ENCODE peak calls at places on chromosomes 12 and 14, in six cellular contexts. K is HepG2, B is mammary epithelial cell, F is PC-3, S is fibroblast of lung, Y is MM.1S. C is an unnamed sample.

GRCh38 chr14:76984297-76984696 is 44.2 kb downstream of the IRF2BPL start:
- DNase-seq in K (no peak), B (no peak), F (no peak), S (no peak), Y (no peak), C (no peak)

GRCh38 chr14:86852530-86852929 is 1140.5 kb downstream of the GALC start:
- DNase-seq in K (no peak), B (no peak), F (no peak), S (peak; percentile 78), Y (no peak), C (no peak)

GRCh38 chr12:119134673-119135072 is 44.1 kb upstream of the HSPB8 start:
- DNase-seq in K (no peak), B (no peak), F (no peak), S (no peak), Y (no peak), C (no peak)

GRCh38 chr12:107478881-107479280 is 206.7 kb upstream of the PWP1 start:
- DNase-seq in K (no peak), B (no peak), F (no peak), S (peak; percentile 8), Y (no peak), C (no peak)

GRCh38 chr12:80721326-80721725 is 4.6 kb downstream of the MYF5 start:
- DNase-seq in K (no peak), B (no peak), F (no peak), S (no peak), Y (no peak), C (no peak)

GRCh38 chr12:124277394-124278222 is 17.3 kb upstream of the RFLNA start:
- DNase-seq in K (no peak), B (no peak), F (no peak), S (no peak), Y (peak; percentile 78), C (no peak)

GRCh38 chr12:12734054-12734453 is 16.9 kb downstream of the CDKN1B start:
- DNase-seq in K (no peak), B (no peak), F (no peak), S (peak; percentile 75), Y (no peak), C (no peak)

GRCh38 chr12:57766464-57767311 is at the start of gene CYP27B1:
- DNase-seq in K (no peak), B (peak; percentile 57), F (peak; percentile 63), S (peak; percentile 33), Y (no peak), C (peak; percentile 87)

GRCh38 chr12:114403690-114404450 is 2.1 kb downstream of the TBX5 start:
- DNase-seq in K (no peak), B (no peak), F (no peak), S (no peak), Y (no peak), C (peak; percentile 83)

GRCh38 chr12:81591256-81591655 is 167.9 kb downstream of the PPFIA2 start:
- DNase-seq in K (no peak), B (no peak), F (no peak), S (no peak), Y (no peak), C (no peak)

GRCh38 chr12:27635349-27635972 is 60.8 kb upstream of the REP15 start:
- DNase-seq in K (peak; percentile 44), B (peak; percentile 46), F (peak; percentile 80), S (peak; percentile 58), Y (peak; percentile 45), C (no peak)

GRCh38 chr12:56529656-56530055 is 8.0 kb downstream of the RBMS2 start:
- DNase-seq in K (no peak), B (peak; percentile 11), F (no peak), S (no peak), Y (no peak), C (no peak)

GRCh38 chr12:75756771-75757170 is 245.4 kb upstream of the KRR1 start:
- DNase-seq in K (no peak), B (no peak), F (no peak), S (no peak), Y (no peak), C (no peak)

GRCh38 chr12:78146365-78146772 is 315.7 kb downstream of the NAV3 start:
- DNase-seq in K (peak; percentile 15), B (peak; percentile 4), F (peak; percentile 47), S (peak; percentile 47), Y (peak; percentile 42), C (no peak)

GRCh38 chr12:120324841-120325417 is 2.6 kb downstream of the PLA2G1B start:
- DNase-seq in K (no peak), B (no peak), F (no peak), S (no peak), Y (no peak), C (no peak)

GRCh38 chr12:102059343-102059742 is 2.4 kb downstream of the WASHC3 start:
- DNase-seq in K (peak; percentile 89), B (peak; percentile 12), F (peak; percentile 39), S (no peak), Y (no peak), C (no peak)

GRCh38 chr12:55931780-55932545 is 1.0 kb downstream of the DGKA start:
- DNase-seq in K (no peak), B (no peak), F (no peak), S (peak; percentile 48), Y (no peak), C (peak; percentile 70)

GRCh38 chr14:23582906-23583760 is 4.5 kb upstream of the JPH4 start:
- DNase-seq in K (peak; percentile 80), B (no peak), F (no peak), S (no peak), Y (no peak), C (no peak)

GRCh38 chr12:57261385-57261784 is 10.4 kb upstream of the STAC3 start:
- DNase-seq in K (no peak), B (no peak), F (no peak), S (no peak), Y (no peak), C (no peak)

GRCh38 chr14:73526036-73526984 is 10.6 kb upstream of the ACOT1 start:
- DNase-seq in K (peak; percentile 57), B (peak; percentile 57), F (peak; percentile 97), S (peak; percentile 52), Y (no peak), C (no peak)

GRCh38 chr12:12327802-12328201 is 22.2 kb downstream of the MANSC1 start:
- DNase-seq in K (peak; percentile 65), B (peak; percentile 29), F (peak; percentile 68), S (peak; percentile 63), Y (peak; percentile 69), C (no peak)

GRCh38 chr12:108884116-108885012 is 4.5 kb downstream of the DAO start:
- DNase-seq in K (peak; percentile 14), B (peak; percentile 14), F (peak; percentile 76), S (no peak), Y (peak; percentile 56), C (peak; percentile 80)

GRCh38 chr12:96456265-96456974 is 33.0 kb upstream of the CFAP54 start:
- DNase-seq in K (no peak), B (no peak), F (no peak), S (no peak), Y (no peak), C (no peak)
- H2AFZ ChIP-seq in K (no peak overlapping the region), B (no peak overlapping the region), F (no peak overlapping the region), S (no peak overlapping the region), Y (no peak overlapping the region), C (no peak overlapping the region)

DNA sequence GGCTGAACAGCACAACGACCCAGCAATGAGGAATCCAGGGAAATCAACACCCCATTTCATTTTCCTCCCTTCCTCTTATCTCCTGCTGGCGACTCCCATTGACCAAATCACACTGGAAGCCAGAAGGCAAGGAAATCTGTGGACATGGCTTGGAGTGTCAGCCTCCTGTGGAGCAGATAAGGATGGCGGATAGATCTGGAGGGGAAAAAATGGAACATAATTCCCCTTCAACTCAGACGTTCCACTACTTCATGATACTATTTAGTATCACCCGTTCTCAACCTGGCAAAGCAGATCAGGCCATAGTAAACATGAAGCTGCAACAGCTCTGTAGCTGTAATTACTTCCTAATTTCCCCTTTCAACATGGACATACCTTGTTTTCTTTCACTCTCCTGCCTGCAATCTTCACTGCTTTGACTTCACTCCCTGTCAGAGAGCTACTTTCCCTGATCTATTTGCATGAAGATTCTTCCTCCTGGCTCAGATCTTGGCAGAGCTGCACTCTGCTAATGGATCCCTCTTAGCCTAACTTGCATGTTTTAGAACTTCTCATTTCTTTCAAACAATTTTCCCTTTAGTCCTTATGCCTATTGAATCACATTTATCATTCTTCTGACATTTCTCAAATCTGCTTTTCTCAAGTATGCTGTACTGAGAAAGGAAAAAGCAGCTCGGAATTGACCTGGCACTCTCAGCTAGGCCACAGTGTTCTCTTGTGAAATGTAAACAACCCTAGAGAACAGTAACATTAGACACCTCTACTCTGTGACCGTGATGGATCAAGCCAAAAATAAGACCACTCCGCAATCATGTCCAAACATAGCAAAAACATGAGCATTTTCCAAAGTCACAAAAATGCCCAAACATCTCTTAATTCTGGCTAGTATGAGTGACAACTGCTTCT is 135.1 kb downstream of the ETNK1 start:
- DNase-seq in K (no peak), B (no peak), F (no peak), S (no peak), Y (no peak), C (no peak)
- H2AFZ ChIP-seq in K (no peak overlapping the region), B (no peak overlapping the region), F (no peak overlapping the region), S (no peak overlapping the region), Y (no peak overlapping the region), C (no peak overlapping the region)

GRCh38 chr14:32898876-32899275 is 39.8 kb upstream of the NPAS3 start:
- DNase-seq in K (no peak), B (no peak), F (peak; percentile 10), S (no peak), Y (no peak), C (no peak)
- H2AFZ ChIP-seq in K (no peak overlapping the region), B (no peak overlapping the region), F (peak overlapping the region; percentile 19), S (peak overlapping the region; percentile 47), Y (no peak overlapping the region), C (no peak overlapping the region)

GRCh38 chr12:110782068-110782467 is 39.4 kb upstream of the PPP1CC start:
- DNase-seq in K (no peak), B (no peak), F (no peak), S (no peak), Y (no peak), C (peak; percentile 41)
- H2AFZ ChIP-seq in K (no peak overlapping the region), B (no peak overlapping the region), F (no peak overlapping the region), S (no peak overlapping the region), Y (no peak overlapping the region), C (no peak overlapping the region)

GRCh38 chr14:48429512-48429911 is 754.1 kb upstream of the MDGA2 start:
- DNase-seq in K (no peak), B (no peak), F (no peak), S (no peak), Y (no peak), C (no peak)

DNA sequence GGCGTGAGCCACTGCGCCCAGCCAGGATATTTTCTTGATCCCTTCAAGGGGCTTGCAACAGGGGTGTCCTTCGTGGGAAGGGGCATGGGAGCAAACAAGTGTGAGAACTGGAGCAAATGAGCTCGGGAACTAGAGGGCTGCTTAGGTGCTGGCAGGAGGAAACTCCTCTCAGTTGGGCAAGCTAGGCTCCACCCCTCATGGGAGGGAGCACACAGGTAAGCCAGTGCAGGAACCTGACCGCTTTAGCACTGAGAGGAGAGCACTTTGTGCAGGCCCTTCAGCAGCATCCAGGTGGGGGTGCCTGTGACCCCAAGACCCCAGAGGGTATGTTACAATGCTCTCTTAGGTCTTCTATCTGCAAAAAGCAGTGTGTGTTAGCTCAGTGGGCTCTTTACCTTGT is 755.4 kb upstream of the MDGA2 start:
- DNase-seq in K (no peak), B (no peak), F (no peak), S (no peak), Y (no peak), C (peak; percentile 55)
- H2AFZ ChIP-seq in K (no peak overlapping the region), B (no peak overlapping the region), F (no peak overlapping the region), S (no peak overlapping the region), Y (no peak overlapping the region), C (no peak overlapping the region)

C was measured in H9.